ENCODE peak calls at places on chromosomes 5 and 9, in five cellular contexts. One of them, this sample, is unnamed.
A peak's percentile ranks its signal among the peaks of the same experiment; 100 is the strongest.

GRCh38 chr9:131524578-131525315 is 6.3 kb downstream of the UCK1 start:
- DNase-seq in colonic mucosa: no peak
- DNase-seq in kidney: no peak
- DNase-seq in cardiac muscle cell: no peak
- DNase-seq in A673: no peak
- DNase-seq in this sample: no peak

GRCh38 chr5:132202711-132203463 is 24.8 kb downstream of the P4HA2 start:
- DNase-seq in A673: no peak
- DNase-seq in colonic mucosa: no peak
- DNase-seq in cardiac muscle cell: no peak
- DNase-seq in kidney: no peak
- DNase-seq in this sample: no peak

GRCh38 chr9:14561929-14562386 is 131.3 kb downstream of the ZDHHC21 start:
- DNase-seq in cardiac muscle cell: no peak
- DNase-seq in A673: no peak
- DNase-seq in colonic mucosa: no peak
- DNase-seq in kidney: no peak
- DNase-seq in this sample: no peak

GRCh38 chr9:32706004-32706749 is 70.7 kb upstream of the TAF1L start:
- DNase-seq in cardiac muscle cell: peak; percentile 15
- DNase-seq in A673: no peak
- DNase-seq in colonic mucosa: no peak
- DNase-seq in kidney: no peak
- DNase-seq in this sample: no peak

GRCh38 chr5:133712562-133712961 is 100.2 kb upstream of the FSTL4 start:
- DNase-seq in A673: no peak
- DNase-seq in cardiac muscle cell: no peak
- DNase-seq in kidney: no peak
- DNase-seq in colonic mucosa: no peak
- DNase-seq in this sample: no peak

GRCh38 chr9:119003218-119003617 is 366.0 kb downstream of the BRINP1 start:
- DNase-seq in colonic mucosa: no peak
- DNase-seq in A673: no peak
- DNase-seq in kidney: no peak
- DNase-seq in cardiac muscle cell: no peak
- DNase-seq in this sample: no peak

GRCh38 chr5:154262376-154262775 is 71.8 kb downstream of the GALNT10 start:
- DNase-seq in kidney: no peak
- DNase-seq in cardiac muscle cell: no peak
- DNase-seq in colonic mucosa: no peak
- DNase-seq in A673: no peak
- DNase-seq in this sample: no peak

GRCh38 chr5:91318727-91319126 is 64.4 kb downstream of the ARRDC3 start:
- DNase-seq in cardiac muscle cell: no peak
- DNase-seq in colonic mucosa: no peak
- DNase-seq in kidney: no peak
- DNase-seq in A673: no peak
- DNase-seq in this sample: no peak

GRCh38 chr5:169288066-169288753 is 12.7 kb downstream of the SLIT3 start:
- DNase-seq in A673: no peak
- DNase-seq in kidney: no peak
- DNase-seq in cardiac muscle cell: no peak
- DNase-seq in colonic mucosa: no peak
- DNase-seq in this sample: no peak

GRCh38 chr9:126261584-126262356 is 64.9 kb upstream of the MVB12B start:
- DNase-seq in A673: no peak
- DNase-seq in kidney: no peak
- DNase-seq in colonic mucosa: no peak
- DNase-seq in cardiac muscle cell: peak; percentile 84
- DNase-seq in this sample: no peak

GRCh38 chr5:36647046-36647445 is 40.6 kb downstream of the SLC1A3 start:
- DNase-seq in colonic mucosa: no peak
- DNase-seq in A673: no peak
- DNase-seq in kidney: no peak
- DNase-seq in cardiac muscle cell: no peak
- DNase-seq in this sample: no peak

GRCh38 chr9:21904371-21904770 is 89.8 kb downstream of the CDKN2A start:
- DNase-seq in kidney: no peak
- DNase-seq in cardiac muscle cell: no peak
- DNase-seq in A673: no peak
- DNase-seq in colonic mucosa: no peak
- DNase-seq in this sample: no peak

DNA sequence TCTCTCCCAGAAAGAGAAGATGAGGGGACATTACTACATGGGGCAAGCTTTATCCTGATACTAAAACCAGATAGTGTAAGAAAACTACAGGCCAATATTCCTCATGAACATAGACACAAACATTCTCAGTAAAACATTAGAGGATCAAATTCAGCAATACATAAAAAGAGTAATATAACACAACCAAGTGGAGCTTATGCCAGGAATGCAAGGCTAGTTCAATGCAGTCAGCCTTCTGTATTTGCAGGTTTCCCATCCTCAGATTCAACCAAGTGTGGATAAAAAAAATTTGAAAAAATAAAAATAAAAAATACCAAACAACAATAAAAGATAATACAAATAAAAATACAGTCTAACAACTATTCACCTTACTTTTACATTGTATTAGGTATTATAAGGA is 31.3 kb downstream of the CCDC69 start:
- DNase-seq in A673: no peak
- DNase-seq in colonic mucosa: no peak
- DNase-seq in kidney: no peak
- DNase-seq in cardiac muscle cell: no peak
- DNase-seq in this sample: no peak
- H3K9me3 ChIP-seq in A673: peaks cover 3% of the 10 kb centered on the region
- H3K9me3 ChIP-seq in colonic mucosa: no peaks in the 10 kb centered on the region
- H3K9me3 ChIP-seq in kidney: no peaks in the 10 kb centered on the region
- H3K9me3 ChIP-seq in cardiac muscle cell: no peaks in the 10 kb centered on the region
- H3K9me3 ChIP-seq in this sample: peaks cover 12% of the 10 kb centered on the region

DNA sequence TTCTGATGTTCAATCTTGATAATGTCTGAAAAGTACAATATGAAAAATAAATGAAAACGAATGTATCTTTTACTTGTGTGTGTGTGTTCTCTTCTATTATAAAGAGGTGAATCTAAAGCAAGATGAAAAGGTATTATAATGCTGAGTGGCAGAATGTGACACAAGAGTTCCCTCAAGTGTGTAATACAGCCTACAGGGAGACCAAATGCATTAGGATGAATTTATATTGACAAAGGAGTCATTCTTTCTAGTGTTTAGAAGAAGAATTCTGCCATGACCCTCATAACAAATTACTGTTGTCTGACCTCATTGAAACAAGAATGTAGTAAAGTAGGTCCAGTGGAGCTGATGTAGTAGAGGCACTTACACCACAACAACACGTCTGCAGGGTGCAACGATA is 1119.0 kb upstream of the CDH10 start:
- DNase-seq in colonic mucosa: no peak
- DNase-seq in A673: no peak
- DNase-seq in kidney: no peak
- DNase-seq in cardiac muscle cell: no peak
- DNase-seq in this sample: no peak
- H3K9me3 ChIP-seq in colonic mucosa: no peaks in the 10 kb centered on the region
- H3K9me3 ChIP-seq in A673: peaks cover 7% of the 10 kb centered on the region
- H3K9me3 ChIP-seq in kidney: no peaks in the 10 kb centered on the region
- H3K9me3 ChIP-seq in cardiac muscle cell: no peaks in the 10 kb centered on the region
- H3K9me3 ChIP-seq in this sample: peaks cover 35% of the 10 kb centered on the region

DNA sequence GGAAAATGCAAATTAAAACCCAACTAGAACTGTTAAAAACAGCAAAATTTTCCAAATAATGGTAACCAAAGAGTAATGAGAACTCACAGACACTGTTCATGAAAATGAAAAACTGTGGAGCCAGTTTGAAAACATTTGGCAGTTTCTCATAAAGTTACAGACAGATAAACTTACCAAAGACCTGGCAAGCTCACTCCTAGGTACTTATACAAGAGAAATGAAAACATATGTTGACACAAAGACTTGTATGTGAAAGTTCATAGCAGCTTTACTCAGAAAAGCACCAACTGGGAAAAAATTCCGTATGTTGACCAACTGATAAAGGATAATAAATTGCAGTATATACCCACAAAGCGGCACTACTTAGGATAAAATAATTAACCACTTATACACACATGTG is 10.3 kb downstream of the ZNF782 start:
- DNase-seq in colonic mucosa: no peak
- DNase-seq in A673: no peak
- DNase-seq in kidney: no peak
- DNase-seq in cardiac muscle cell: no peak
- DNase-seq in this sample: no peak
- H3K9me3 ChIP-seq in colonic mucosa: no peaks in the 10 kb centered on the region
- H3K9me3 ChIP-seq in A673: peaks cover 29% of the 10 kb centered on the region
- H3K9me3 ChIP-seq in kidney: peaks cover 17% of the 10 kb centered on the region
- H3K9me3 ChIP-seq in cardiac muscle cell: no peaks in the 10 kb centered on the region
- H3K9me3 ChIP-seq in this sample: peaks cover 23% of the 10 kb centered on the region

GRCh38 chr5:158271155-158271554 is 412.2 kb upstream of the CLINT1 start:
- DNase-seq in cardiac muscle cell: no peak
- DNase-seq in kidney: no peak
- DNase-seq in colonic mucosa: no peak
- DNase-seq in A673: no peak
- DNase-seq in this sample: no peak

GRCh38 chr5:158277276-158277675 is 418.3 kb upstream of the CLINT1 start:
- DNase-seq in colonic mucosa: no peak
- DNase-seq in kidney: no peak
- DNase-seq in cardiac muscle cell: no peak
- DNase-seq in A673: no peak
- DNase-seq in this sample: no peak

GRCh38 chr5:158272409-158272808 is 413.5 kb upstream of the CLINT1 start:
- DNase-seq in colonic mucosa: no peak
- DNase-seq in cardiac muscle cell: no peak
- DNase-seq in A673: no peak
- DNase-seq in kidney: no peak
- DNase-seq in this sample: no peak

GRCh38 chr5:158273035-158273434 is 414.1 kb upstream of the CLINT1 start:
- DNase-seq in cardiac muscle cell: no peak
- DNase-seq in kidney: no peak
- DNase-seq in A673: no peak
- DNase-seq in colonic mucosa: no peak
- DNase-seq in this sample: no peak

GRCh38 chr5:158276692-158277091 is 417.7 kb upstream of the CLINT1 start:
- DNase-seq in A673: no peak
- DNase-seq in colonic mucosa: no peak
- DNase-seq in cardiac muscle cell: no peak
- DNase-seq in kidney: no peak
- DNase-seq in this sample: no peak
- H3K9me3 ChIP-seq in A673: no peaks in the 10 kb centered on the region
- H3K9me3 ChIP-seq in colonic mucosa: no peaks in the 10 kb centered on the region
- H3K9me3 ChIP-seq in cardiac muscle cell: no peaks in the 10 kb centered on the region
- H3K9me3 ChIP-seq in kidney: no peaks in the 10 kb centered on the region
- H3K9me3 ChIP-seq in this sample: no peaks in the 10 kb centered on the region

This sample was measured in mucosa of descending colon.